ENCODE peak calls at places on chromosome 1, in four cellular contexts. One of them, this sample, is unnamed.

GRCh38 chr1:203289281-203289981 is 15.9 kb upstream of the BTG2 start:
- DNase-seq in B cell: peak; percentile 93
- DNase-seq in activated B cell treated with CpG ODN at 0.5 μM for 24 hours: peak; percentile 80
- DNase-seq in transverse colon: peak; percentile 77
- DNase-seq in this sample: peak; percentile 84

GRCh38 chr1:9770276-9770675 is 53.5 kb downstream of the CLSTN1 start:
- DNase-seq in B cell: no peak
- DNase-seq in transverse colon: peak; percentile 78
- DNase-seq in activated B cell treated with CpG ODN at 0.5 μM for 24 hours: no peak
- DNase-seq in this sample: no peak

GRCh38 chr1:21099034-21099868 is 77.4 kb downstream of the EIF4G3 start:
- DNase-seq in activated B cell treated with CpG ODN at 0.5 μM for 24 hours: no peak
- DNase-seq in B cell: no peak
- DNase-seq in transverse colon: no peak
- DNase-seq in this sample: no peak

GRCh38 chr1:61450454-61451213 is 274.3 kb downstream of the TM2D1 start:
- DNase-seq in transverse colon: peak; percentile 60
- DNase-seq in B cell: no peak
- DNase-seq in activated B cell treated with CpG ODN at 0.5 μM for 24 hours: no peak
- DNase-seq in this sample: no peak

GRCh38 chr1:204285438-204286322 is 71.9 kb upstream of the GOLT1A start:
- DNase-seq in activated B cell treated with CpG ODN at 0.5 μM for 24 hours: no peak
- DNase-seq in transverse colon: no peak
- DNase-seq in B cell: no peak
- DNase-seq in this sample: no peak

GRCh38 chr1:26021647-26022403 is at the start of gene EXTL1:
- DNase-seq in B cell: no peak
- DNase-seq in transverse colon: no peak
- DNase-seq in activated B cell treated with CpG ODN at 0.5 μM for 24 hours: no peak
- DNase-seq in this sample: no peak

GRCh38 chr1:166273618-166274017 is 106.8 kb upstream of the FAM78B start:
- DNase-seq in activated B cell treated with CpG ODN at 0.5 μM for 24 hours: no peak
- DNase-seq in transverse colon: no peak
- DNase-seq in B cell: no peak
- DNase-seq in this sample: no peak

GRCh38 chr1:4411862-4412261 is 242.5 kb upstream of the AJAP1 start:
- DNase-seq in activated B cell treated with CpG ODN at 0.5 μM for 24 hours: no peak
- DNase-seq in transverse colon: no peak
- DNase-seq in B cell: no peak
- DNase-seq in this sample: no peak

GRCh38 chr1:206460846-206461426 is 9.3 kb upstream of the IKBKE start:
- DNase-seq in activated B cell treated with CpG ODN at 0.5 μM for 24 hours: no peak
- DNase-seq in B cell: no peak
- DNase-seq in transverse colon: no peak
- DNase-seq in this sample: no peak

GRCh38 chr1:204344665-204345064 is 15.1 kb downstream of the PLEKHA6 start:
- DNase-seq in activated B cell treated with CpG ODN at 0.5 μM for 24 hours: no peak
- DNase-seq in B cell: no peak
- DNase-seq in transverse colon: no peak
- DNase-seq in this sample: no peak

GRCh38 chr1:43258370-43258769 is 11.4 kb upstream of the TMEM125 start:
- DNase-seq in activated B cell treated with CpG ODN at 0.5 μM for 24 hours: no peak
- DNase-seq in B cell: no peak
- DNase-seq in transverse colon: no peak
- DNase-seq in this sample: no peak

GRCh38 chr1:5651964-5652751 is 340.1 kb downstream of the NPHP4 start:
- DNase-seq in B cell: no peak
- DNase-seq in transverse colon: no peak
- DNase-seq in activated B cell treated with CpG ODN at 0.5 μM for 24 hours: no peak
- DNase-seq in this sample: no peak

GRCh38 chr1:183622013-183622412 is 13.6 kb downstream of the ARPC5 start:
- DNase-seq in B cell: no peak
- DNase-seq in transverse colon: no peak
- DNase-seq in activated B cell treated with CpG ODN at 0.5 μM for 24 hours: no peak
- DNase-seq in this sample: no peak

GRCh38 chr1:6738987-6739386 is 37.4 kb upstream of the DNAJC11 start:
- DNase-seq in activated B cell treated with CpG ODN at 0.5 μM for 24 hours: no peak
- DNase-seq in B cell: no peak
- DNase-seq in transverse colon: no peak
- DNase-seq in this sample: no peak

GRCh38 chr1:6731905-6732304 is 30.3 kb upstream of the DNAJC11 start:
- DNase-seq in B cell: no peak
- DNase-seq in activated B cell treated with CpG ODN at 0.5 μM for 24 hours: no peak
- DNase-seq in transverse colon: no peak
- DNase-seq in this sample: no peak

GRCh38 chr1:6732942-6733341 is 31.3 kb upstream of the DNAJC11 start:
- DNase-seq in transverse colon: no peak
- DNase-seq in B cell: no peak
- DNase-seq in activated B cell treated with CpG ODN at 0.5 μM for 24 hours: no peak
- DNase-seq in this sample: no peak

GRCh38 chr1:6730889-6731288 is 29.3 kb upstream of the DNAJC11 start:
- DNase-seq in transverse colon: peak; percentile 29
- DNase-seq in B cell: no peak
- DNase-seq in activated B cell treated with CpG ODN at 0.5 μM for 24 hours: no peak
- DNase-seq in this sample: no peak

DNA sequence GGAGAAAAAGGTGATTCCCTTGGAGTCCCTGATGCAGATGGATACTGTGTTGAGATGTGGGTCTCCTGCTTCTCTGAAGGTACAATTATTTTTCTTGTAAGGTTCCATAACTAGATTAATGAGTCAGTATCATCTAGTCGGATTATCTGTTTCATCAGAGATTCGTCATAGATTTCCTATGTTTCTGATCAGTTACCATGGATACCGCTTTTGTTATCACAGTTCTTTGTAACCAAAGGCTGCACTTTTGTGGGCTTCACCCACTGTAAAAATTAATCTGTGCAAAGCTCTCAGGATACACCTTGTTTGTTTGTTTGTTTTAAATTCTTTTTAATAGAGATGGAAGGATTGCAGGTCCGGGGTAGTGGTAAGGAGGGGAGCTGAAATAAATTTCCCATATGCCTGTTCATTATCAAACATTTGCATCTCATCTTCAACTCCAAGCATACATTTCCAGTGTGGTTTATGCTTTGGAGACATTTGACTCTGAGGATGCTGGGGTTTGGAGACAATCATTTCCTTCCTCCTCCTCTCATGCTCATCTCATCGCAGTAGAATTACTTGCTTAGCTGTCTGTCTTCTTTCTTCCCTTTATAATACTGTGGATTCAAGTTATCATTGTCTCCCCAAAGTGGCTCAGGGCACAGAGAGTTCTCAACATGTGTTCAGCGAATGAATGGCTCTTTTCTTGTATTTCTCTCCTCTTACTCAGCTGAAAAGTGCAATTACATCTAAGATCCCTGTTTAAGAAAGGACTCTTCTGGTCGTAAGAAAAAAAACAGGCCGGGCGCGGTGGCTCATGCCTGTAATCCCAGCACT is 33.2 kb upstream of the DNAJC11 start:
- DNase-seq in B cell: no peak
- DNase-seq in transverse colon: no peak
- DNase-seq in activated B cell treated with CpG ODN at 0.5 μM for 24 hours: no peak
- DNase-seq in this sample: no peak
- TF ChIP-seq CTCF in B cell: no peak
- TF ChIP-seq CTCF in transverse colon: no peak
- TF ChIP-seq CTCF in activated B cell treated with CpG ODN at 0.5 μM for 24 hours: no peak
- TF ChIP-seq CTCF in this sample: no peak

DNA sequence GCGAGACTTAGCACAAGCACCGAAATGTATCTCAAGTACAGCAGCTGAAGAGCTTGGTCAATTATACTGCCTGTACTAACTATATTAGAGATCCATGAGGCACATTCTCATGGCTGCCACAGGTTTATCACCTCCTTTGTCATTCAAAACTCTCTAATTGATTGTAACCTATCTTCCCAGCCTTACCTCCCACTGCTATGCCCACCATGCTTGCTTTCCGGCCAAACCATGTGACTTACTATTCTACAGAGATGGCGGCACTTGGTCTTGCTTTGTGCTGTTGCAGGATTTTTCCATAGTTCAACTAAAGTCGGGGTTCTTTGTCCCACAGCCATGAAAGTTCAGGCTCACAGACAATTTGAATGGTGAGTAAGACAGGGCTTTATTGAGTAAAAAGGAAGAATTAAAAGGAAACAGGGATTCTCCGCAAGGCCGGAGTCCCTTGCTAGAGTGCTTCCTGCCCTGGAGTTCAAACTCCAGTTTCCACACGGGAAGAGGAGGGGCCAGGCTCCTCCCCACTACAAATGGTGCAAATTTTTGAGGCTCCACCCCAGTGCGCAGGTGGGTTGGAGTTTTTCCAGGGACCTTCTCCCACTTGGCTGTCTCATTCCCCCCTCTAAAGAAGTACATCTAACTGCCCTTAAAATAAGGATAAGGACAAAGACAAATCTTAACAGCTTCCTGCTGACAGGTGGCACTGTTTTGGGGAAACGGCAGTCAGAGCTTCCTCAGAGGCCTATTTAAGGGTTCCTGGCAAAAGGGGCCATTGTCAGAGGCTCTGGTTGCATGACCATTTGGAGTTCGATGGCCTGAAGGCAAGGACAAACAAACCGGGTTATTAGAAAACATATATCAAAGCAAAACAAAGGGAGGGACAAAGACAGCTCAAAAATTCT is 28.7 kb downstream of the FMO2 start:
- DNase-seq in B cell: no peak
- DNase-seq in transverse colon: no peak
- DNase-seq in activated B cell treated with CpG ODN at 0.5 μM for 24 hours: no peak
- DNase-seq in this sample: no peak
- TF ChIP-seq CTCF in B cell: no peak
- TF ChIP-seq CTCF in transverse colon: no peak
- TF ChIP-seq CTCF in activated B cell treated with CpG ODN at 0.5 μM for 24 hours: no peak
- TF ChIP-seq CTCF in this sample: no peak

GRCh38 chr1:58597076-58597475 is 20.0 kb upstream of the TACSTD2 start:
- DNase-seq in activated B cell treated with CpG ODN at 0.5 μM for 24 hours: no peak
- DNase-seq in B cell: no peak
- DNase-seq in transverse colon: no peak
- DNase-seq in this sample: no peak
- TF ChIP-seq CTCF in activated B cell treated with CpG ODN at 0.5 μM for 24 hours: no peak
- TF ChIP-seq CTCF in B cell: no peak
- TF ChIP-seq CTCF in transverse colon: no peak
- TF ChIP-seq CTCF in this sample: no peak

DNA sequence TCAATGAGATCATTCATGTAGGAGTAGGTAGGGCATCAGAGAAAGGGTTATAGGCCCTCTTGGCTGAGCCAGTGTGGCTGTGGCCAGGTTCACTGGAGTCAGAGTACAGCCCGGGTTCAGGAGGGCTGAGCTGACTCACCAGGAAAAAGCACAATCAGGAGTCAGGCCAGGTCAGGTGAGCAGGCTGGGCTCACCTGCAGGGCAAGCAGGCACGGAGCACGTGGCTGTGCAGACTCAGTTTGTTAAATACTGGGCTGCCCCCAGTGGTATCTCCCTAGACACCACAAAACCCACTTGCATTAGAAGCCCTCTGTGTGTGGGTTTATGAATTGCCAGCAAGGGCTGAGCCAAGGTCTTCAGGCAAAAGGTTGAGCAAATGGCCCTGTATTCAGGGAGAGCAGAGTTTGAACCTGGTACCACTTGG is 122.1 kb upstream of the SERBP1 start:
- DNase-seq in transverse colon: peak; percentile 61
- DNase-seq in B cell: no peak
- DNase-seq in activated B cell treated with CpG ODN at 0.5 μM for 24 hours: no peak
- DNase-seq in this sample: no peak
- TF ChIP-seq CTCF in transverse colon: no peak
- TF ChIP-seq CTCF in B cell: no peak
- TF ChIP-seq CTCF in activated B cell treated with CpG ODN at 0.5 μM for 24 hours: no peak
- TF ChIP-seq CTCF in this sample: no peak

GRCh38 chr1:18635833-18636671 is 5.4 kb downstream of the PAX7 start:
- DNase-seq in transverse colon: no peak
- DNase-seq in activated B cell treated with CpG ODN at 0.5 μM for 24 hours: no peak
- DNase-seq in B cell: no peak
- DNase-seq in this sample: no peak
- TF ChIP-seq CTCF in transverse colon: no peak
- TF ChIP-seq CTCF in activated B cell treated with CpG ODN at 0.5 μM for 24 hours: no peak
- TF ChIP-seq CTCF in B cell: no peak
- TF ChIP-seq CTCF in this sample: no peak

DNA sequence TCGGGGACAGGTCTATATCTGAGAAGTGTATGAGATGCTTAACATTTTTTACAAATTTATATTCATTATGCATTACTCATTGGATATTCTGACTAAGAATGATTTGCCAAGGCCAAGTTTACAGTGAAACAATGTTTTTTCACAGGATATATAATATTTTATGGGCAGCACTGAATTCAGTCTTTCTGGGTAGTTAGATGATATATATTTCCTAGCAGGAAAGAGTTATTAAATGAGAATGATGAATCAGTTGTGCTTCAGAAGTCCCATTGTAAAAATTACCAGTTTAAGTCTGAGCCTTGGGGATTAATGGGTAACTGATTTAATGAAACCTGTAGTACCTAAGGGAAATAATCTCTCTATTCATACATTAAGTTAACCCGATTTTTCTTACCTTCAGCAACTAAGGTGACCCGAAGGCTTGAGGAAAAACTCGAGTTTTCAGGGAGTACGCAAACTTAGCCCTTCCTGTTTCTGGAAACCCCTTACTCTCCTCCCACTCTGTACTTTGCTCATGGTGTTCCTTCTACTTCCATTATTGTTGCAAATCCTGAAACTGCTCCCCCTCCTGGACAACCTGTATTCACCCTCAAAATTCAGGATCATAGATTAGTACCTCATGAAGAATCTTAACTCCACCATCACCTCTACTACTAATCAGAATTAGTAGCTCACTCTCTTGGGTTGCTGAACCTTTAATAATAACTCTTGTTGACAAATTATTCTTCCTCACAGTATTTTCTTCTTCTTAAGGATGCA is 135.1 kb downstream of the AK5 start:
- DNase-seq in B cell: no peak
- DNase-seq in transverse colon: no peak
- DNase-seq in activated B cell treated with CpG ODN at 0.5 μM for 24 hours: no peak
- DNase-seq in this sample: no peak
- TF ChIP-seq CTCF in B cell: no peak
- TF ChIP-seq CTCF in transverse colon: peak; percentile 18
- TF ChIP-seq CTCF in activated B cell treated with CpG ODN at 0.5 μM for 24 hours: no peak
- TF ChIP-seq CTCF in this sample: no peak

GRCh38 chr1:226061793-226062557 is 541 bp upstream of the H3-3A start:
- DNase-seq in transverse colon: peak; percentile 85
- DNase-seq in activated B cell treated with CpG ODN at 0.5 μM for 24 hours: peak; percentile 78
- DNase-seq in B cell: peak; percentile 71
- DNase-seq in this sample: no peak
- TF ChIP-seq CTCF in transverse colon: no peak
- TF ChIP-seq CTCF in activated B cell treated with CpG ODN at 0.5 μM for 24 hours: no peak
- TF ChIP-seq CTCF in B cell: no peak
- TF ChIP-seq CTCF in this sample: no peak

DNA sequence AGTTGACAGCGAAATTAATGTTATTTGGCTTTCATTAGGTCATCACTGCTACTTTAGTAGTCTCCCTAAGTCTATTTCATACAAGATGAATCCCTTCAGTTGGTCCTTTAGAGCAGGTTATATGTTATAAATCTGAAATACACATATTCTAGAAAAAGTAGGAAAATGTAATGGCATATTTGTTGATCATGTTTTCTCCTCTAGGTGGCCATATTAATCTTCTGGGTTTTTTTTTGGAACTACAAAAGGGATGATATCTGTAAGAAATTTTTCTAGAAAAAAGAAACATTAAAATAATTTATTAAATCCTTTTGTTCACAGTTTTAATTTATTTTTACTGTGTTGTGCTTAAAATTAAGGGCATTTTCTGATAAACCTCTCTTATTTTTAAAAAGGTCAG is 87.9 kb downstream of the SYT14 start:
- DNase-seq in activated B cell treated with CpG ODN at 0.5 μM for 24 hours: no peak
- DNase-seq in B cell: no peak
- DNase-seq in transverse colon: no peak
- DNase-seq in this sample: no peak
- TF ChIP-seq CTCF in activated B cell treated with CpG ODN at 0.5 μM for 24 hours: no peak
- TF ChIP-seq CTCF in B cell: no peak
- TF ChIP-seq CTCF in transverse colon: no peak
- TF ChIP-seq CTCF in this sample: no peak

This sample was measured in natural killer cell.